ENCODE peak calls at places on chromosomes 3 and 15, in six cellular contexts. R, V, L, F, Q and G are unnamed samples.

GRCh38 chr3:124131158-124132115 is 139.5 kb upstream of the ROPN1 start:
- DNase-seq in R (no peak), V (no peak), L (no peak), F (peak), Q (peak), G (peak)

GRCh38 chr3:136644200-136644599 is 108.0 kb downstream of the STAG1 start:
- DNase-seq in R (no peak), V (no peak), L (no peak), F (no peak), Q (no peak), G (no peak)

GRCh38 chr3:122609798-122610559 is 32.5 kb downstream of the PARP15 start:
- DNase-seq in R (no peak), V (no peak), L (no peak), F (no peak), Q (peak), G (peak)

GRCh38 chr3:88149146-88149515 is 628 bp upstream of the C3orf38 start:
- DNase-seq in R (no peak), V (peak), L (peak), F (no peak), Q (no peak), G (no peak)

GRCh38 chr15:78102741-78103140 is 10.4 kb downstream of the SH2D7 start:
- DNase-seq in R (no peak), V (no peak), L (no peak), F (no peak), Q (no peak), G (no peak)

GRCh38 chr15:39720721-39721611 is 61.7 kb downstream of the FSIP1 start:
- DNase-seq in R (no peak), V (no peak), L (no peak), F (no peak), Q (peak), G (peak)

GRCh38 chr3:119782435-119782834 is 534 bp downstream of the NR1I2 start:
- DNase-seq in R (no peak), V (no peak), L (no peak), F (no peak), Q (no peak), G (no peak)

GRCh38 chr15:74854453-74854852 is 11.5 kb upstream of the ULK3 start:
- DNase-seq in R (no peak), V (no peak), L (no peak), F (no peak), Q (no peak), G (no peak)

GRCh38 chr15:69786136-69786701 is 311.5 kb downstream of the TLE3 start:
- DNase-seq in R (no peak), V (no peak), L (no peak), F (no peak), Q (no peak), G (no peak)

GRCh38 chr3:54040476-54040875 is 81.9 kb upstream of the CACNA2D3 start:
- DNase-seq in R (no peak), V (no peak), L (no peak), F (no peak), Q (no peak), G (no peak)

GRCh38 chr3:122621112-122621511 is 43.7 kb downstream of the PARP15 start:
- DNase-seq in R (no peak), V (no peak), L (no peak), F (no peak), Q (no peak), G (no peak)

GRCh38 chr3:128170866-128171516 is 17.7 kb downstream of the EEFSEC start:
- DNase-seq in R (no peak), V (no peak), L (peak), F (no peak), Q (peak), G (peak)

GRCh38 chr15:69692342-69692741 is 239.7 kb downstream of the RPLP1 start:
- DNase-seq in R (no peak), V (no peak), L (no peak), F (no peak), Q (no peak), G (no peak)

GRCh38 chr15:80832676-80833075 is 53.5 kb downstream of the CEMIP start:
- DNase-seq in R (no peak), V (no peak), L (no peak), F (no peak), Q (no peak), G (peak)

GRCh38 chr15:74781673-74782595 is at the start of gene CSK:
- DNase-seq in R (peak), V (peak), L (peak), F (no peak), Q (peak), G (peak)

GRCh38 chr3:190695225-190695624 is 167.3 kb downstream of the GMNC start:
- DNase-seq in R (no peak), V (no peak), L (no peak), F (no peak), Q (no peak), G (no peak)

GRCh38 chr15:85766007-85766831 is 28.5 kb downstream of the KLHL25 start:
- DNase-seq in R (no peak), V (no peak), L (no peak), F (no peak), Q (no peak), G (no peak)

GRCh38 chr15:32659340-32659831 is 17.9 kb downstream of the SCG5 start:
- DNase-seq in R (no peak), V (peak), L (no peak), F (no peak), Q (peak), G (no peak)

GRCh38 chr3:133042778-133043177 is 4.6 kb downstream of the TMEM108 start:
- DNase-seq in R (no peak), V (no peak), L (no peak), F (no peak), Q (peak), G (no peak)

GRCh38 chr15:74134387-74135027 is 4.1 kb downstream of the ISLR2 start:
- DNase-seq in R (no peak), V (peak), L (peak), F (no peak), Q (peak), G (no peak)

DNA sequence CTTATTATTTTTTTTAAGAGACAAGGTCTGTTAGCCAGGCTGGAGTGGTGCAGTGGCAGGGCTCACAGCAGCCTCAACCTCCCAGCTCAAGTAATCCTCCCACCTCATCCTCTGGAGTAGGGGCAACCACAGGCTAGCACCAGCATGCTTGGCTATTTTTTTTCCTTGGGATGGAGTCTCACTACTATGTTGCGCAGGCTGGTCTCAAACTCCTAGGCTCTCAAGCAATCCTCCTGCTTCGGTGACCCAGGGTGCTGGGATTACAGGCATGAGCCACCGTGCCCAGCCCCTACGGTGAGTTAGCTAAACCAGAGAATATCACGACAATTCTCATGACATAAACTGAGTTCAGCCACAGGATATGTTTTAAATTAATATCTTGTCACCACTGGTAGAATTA is 2.0 kb downstream of the DCUN1D1 start:
- DNase-seq in R (no peak), V (no peak), L (no peak), F (no peak), Q (no peak), G (no peak)
- H3K4me3 ChIP-seq in R (no peak), V (peak), L (no peak), F (no peak), Q (no peak), G (no peak)

GRCh38 chr15:66374179-66374578 is 12.5 kb upstream of the MAP2K1 start:
- DNase-seq in R (no peak), V (no peak), L (no peak), F (no peak), Q (no peak), G (no peak)

GRCh38 chr15:66364944-66365343 is 8.5 kb upstream of the TIPIN start:
- DNase-seq in R (no peak), V (no peak), L (no peak), F (no peak), Q (no peak), G (no peak)

GRCh38 chr15:66369773-66370651 is 13.5 kb upstream of the TIPIN start:
- DNase-seq in R (no peak), V (no peak), L (no peak), F (no peak), Q (peak), G (peak)
- H3K4me3 ChIP-seq in R (peak), V (peak), L (no peak), F (peak), Q (peak), G (peak)

GRCh38 chr3:172129868-172130751 is 90.7 kb downstream of the FNDC3B start:
- DNase-seq in R (peak), V (peak), L (peak), F (peak), Q (peak), G (peak)

GRCh38 chr3:172132159-172132586 is 92.8 kb downstream of the FNDC3B start:
- DNase-seq in R (no peak), V (no peak), L (no peak), F (no peak), Q (no peak), G (no peak)

GRCh38 chr3:172132721-172133311 is 93.4 kb downstream of the FNDC3B start:
- DNase-seq in R (no peak), V (no peak), L (no peak), F (no peak), Q (no peak), G (no peak)

GRCh38 chr3:172133830-172134229 is 94.5 kb downstream of the FNDC3B start:
- DNase-seq in R (no peak), V (no peak), L (no peak), F (no peak), Q (no peak), G (no peak)

DNA sequence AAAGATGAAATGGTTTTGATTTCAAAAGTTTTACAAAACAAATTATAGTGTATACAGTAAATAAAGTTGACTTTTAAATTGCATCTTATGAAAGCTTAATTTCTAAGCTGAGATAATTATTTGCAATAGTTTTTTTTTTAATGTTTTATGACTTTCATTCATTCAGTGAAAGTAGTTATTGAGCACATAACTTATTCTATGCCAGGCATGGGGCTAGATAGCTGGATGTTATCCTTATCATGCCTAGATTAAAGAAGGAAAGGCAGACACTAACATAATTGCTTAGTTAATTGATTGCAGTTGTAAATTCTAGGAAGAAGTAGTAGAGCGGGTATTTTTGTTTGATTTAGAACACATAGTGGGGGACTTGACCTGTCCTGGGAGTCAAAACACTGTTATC is 92.4 kb downstream of the FNDC3B start:
- DNase-seq in R (no peak), V (no peak), L (no peak), F (no peak), Q (no peak), G (no peak)
- H3K4me3 ChIP-seq in R (no peak), V (no peak), L (no peak), F (no peak), Q (no peak), G (no peak)

DNA sequence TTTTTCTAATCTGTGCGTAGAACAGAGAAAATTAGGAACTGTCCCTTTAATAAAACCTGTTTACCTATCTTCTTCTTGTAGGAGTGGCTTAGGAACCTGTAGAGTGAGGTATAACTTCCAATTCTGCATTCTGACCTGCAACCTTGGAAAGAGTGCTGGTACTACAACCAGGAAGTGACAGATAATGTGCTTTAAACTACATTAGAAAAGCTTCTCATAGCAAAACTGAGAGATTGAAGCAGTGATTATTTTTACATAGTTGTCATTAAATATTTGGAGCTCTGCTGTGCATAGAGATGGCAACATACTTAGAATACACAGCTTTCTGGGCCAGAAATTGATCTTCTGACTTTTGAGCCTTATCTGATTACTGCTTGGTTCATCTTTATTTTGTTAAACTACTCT is 50.4 kb upstream of the ZDHHC23 start:
- DNase-seq in R (no peak), V (no peak), L (peak), F (no peak), Q (no peak), G (no peak)
- H3K4me3 ChIP-seq in R (no peak), V (no peak), L (peak), F (peak), Q (no peak), G (no peak)

GRCh38 chr3:173411288-173412064 is 13.9 kb downstream of the NLGN1 start:
- DNase-seq in R (no peak), V (no peak), L (no peak), F (no peak), Q (peak), G (peak)
- H3K4me3 ChIP-seq in R (no peak), V (peak), L (no peak), F (no peak), Q (no peak), G (no peak)

GRCh38 chr3:42507252-42507651 is 4.8 kb downstream of the VIPR1 start:
- DNase-seq in R (no peak), V (peak), L (no peak), F (no peak), Q (no peak), G (no peak)
- H3K4me3 ChIP-seq in R (no peak), V (no peak), L (no peak), F (no peak), Q (no peak), G (no peak)

GRCh38 chr3:45564172-45564571 is 30.4 kb upstream of the LIMD1 start:
- DNase-seq in R (no peak), V (no peak), L (no peak), F (no peak), Q (no peak), G (no peak)
- H3K4me3 ChIP-seq in R (no peak), V (no peak), L (no peak), F (no peak), Q (no peak), G (no peak)

GRCh38 chr15:96177279-96177678 is 153.2 kb upstream of the NR2F2 start:
- DNase-seq in R (no peak), V (no peak), L (no peak), F (no peak), Q (peak), G (no peak)
- H3K4me3 ChIP-seq in R (no peak), V (no peak), L (no peak), F (no peak), Q (no peak), G (no peak)

GRCh38 chr15:45113380-45113990 is 487 bp downstream of the DUOX2 start:
- DNase-seq in R (no peak), V (no peak), L (no peak), F (no peak), Q (no peak), G (no peak)
- H3K4me3 ChIP-seq in R (no peak), V (no peak), L (no peak), F (peak), Q (no peak), G (no peak)

GRCh38 chr3:183447206-183448001 is 19.0 kb upstream of the MCF2L2 start:
- DNase-seq in R (peak), V (peak), L (peak), F (peak), Q (peak), G (peak)

GRCh38 chr3:183444748-183445147 is 16.3 kb upstream of the MCF2L2 start:
- DNase-seq in R (no peak), V (no peak), L (no peak), F (no peak), Q (no peak), G (no peak)

GRCh38 chr3:183449391-183449790 is 21.0 kb upstream of the MCF2L2 start:
- DNase-seq in R (no peak), V (no peak), L (no peak), F (no peak), Q (peak), G (peak)

GRCh38 chr3:183448369-183449128 is 20.1 kb upstream of the MCF2L2 start:
- DNase-seq in R (no peak), V (no peak), L (no peak), F (no peak), Q (no peak), G (no peak)

GRCh38 chr3:183446838-183447205 is 18.4 kb upstream of the MCF2L2 start:
- DNase-seq in R (no peak), V (no peak), L (no peak), F (no peak), Q (no peak), G (no peak)
- H3K4me3 ChIP-seq in R (peak), V (peak), L (no peak), F (peak), Q (peak), G (peak)